ENCODE peak calls at places on chromosomes 5 and 9, in four cellular contexts. C, R, K and U are unnamed samples.

GRCh38 chr5:95846554-95847260 is 24.2 kb upstream of the GLRX start:
- DNase-seq in C (peak; percentile 82), R (no peak), K (peak; percentile 48), U (peak; percentile 67)

GRCh38 chr9:137053944-137054931 is at the start of gene ENTPD2:
- DNase-seq in C (no peak), R (no peak), K (no peak), U (no peak)

GRCh38 chr5:151315998-151316597 is 12.5 kb upstream of the SLC36A3 start:
- DNase-seq in C (peak; percentile 71), R (no peak), K (peak; percentile 7), U (no peak)

GRCh38 chr5:555058-555623 is 30.9 kb upstream of the SLC9A3 start:
- DNase-seq in C (peak; percentile 41), R (peak; percentile 35), K (no peak), U (no peak)

GRCh38 chr9:73118297-73118696 is 33.4 kb upstream of the ANXA1 start:
- DNase-seq in C (no peak), R (no peak), K (no peak), U (no peak)

GRCh38 chr9:16925426-16925825 is 55.0 kb upstream of the BNC2 start:
- DNase-seq in C (no peak), R (no peak), K (no peak), U (no peak)

GRCh38 chr9:127828262-127829031 is 25.8 kb downstream of the FPGS start:
- DNase-seq in C (no peak), R (no peak), K (no peak), U (no peak)

GRCh38 chr5:103424008-103424407 is 138.6 kb downstream of the NUDT12 start:
- DNase-seq in C (no peak), R (no peak), K (no peak), U (no peak)

GRCh38 chr5:37015795-37016666 is 139.5 kb downstream of the NIPBL start:
- DNase-seq in C (no peak), R (no peak), K (no peak), U (no peak)